ENCODE peak calls at places on chromosome 7, in six cellular contexts. X is HL-60, J is GM23338, Z is ovary, F is transverse colon, H is A549. Q is an unnamed sample.
A peak's percentile ranks its signal among the peaks of the same experiment; 100 is the strongest.

GRCh38 chr7:451255-452229 is 68.1 kb downstream of the PDGFA start:
- DNase-seq in X (no peak), J (peak; percentile 46), Z (no peak), H (no peak), F (no peak), Q (no peak)

GRCh38 chr7:93175219-93175618 is 27.0 kb upstream of the SAMD9L start:
- DNase-seq in X (no peak), H (peak; percentile 3), Z (no peak), F (no peak), J (no peak), Q (no peak)

GRCh38 chr7:3174515-3175318 is 126.3 kb upstream of the SDK1 start:
- DNase-seq in X (no peak), F (no peak), H (peak; percentile 31), J (no peak), Z (no peak), Q (peak; percentile 30)

GRCh38 chr7:132709971-132710567 is 133.8 kb upstream of the PLXNA4 start:
- DNase-seq in F (no peak), X (no peak), J (peak; percentile 74), Z (no peak), H (peak; percentile 25), Q (no peak)

GRCh38 chr7:35019801-35020200 is 17.5 kb downstream of the DPY19L1 start:
- DNase-seq in Z (no peak), H (no peak), J (peak; percentile 33), F (no peak), X (no peak), Q (no peak)

GRCh38 chr7:113314594-113314993 is 196.2 kb upstream of the SMIM30 start:
- DNase-seq in J (no peak), F (no peak), X (no peak), H (no peak), Z (no peak), Q (no peak)

GRCh38 chr7:101166603-101166908 is 1.2 kb upstream of the VGF start:
- DNase-seq in X (no peak), F (no peak), J (no peak), H (no peak), Z (no peak), Q (no peak)

GRCh38 chr7:142177869-142178268 is 66.4 kb downstream of the MGAM2 start:
- DNase-seq in X (no peak), F (no peak), Z (no peak), J (no peak), H (no peak), Q (no peak)

GRCh38 chr7:91263359-91264082 is 712 bp upstream of the FZD1 start:
- DNase-seq in Z (peak; percentile 37), F (peak; percentile 38), J (peak; percentile 62), H (peak; percentile 17), X (no peak), Q (no peak)

GRCh38 chr7:132249591-132249971 is 326.7 kb downstream of the PLXNA4 start:
- DNase-seq in Z (no peak), X (no peak), F (peak; percentile 57), J (peak; percentile 79), H (peak; percentile 59), Q (peak; percentile 21)

GRCh38 chr7:25240340-25240739 is 12.1 kb upstream of the NPVF start:
- DNase-seq in F (no peak), J (no peak), Z (no peak), X (no peak), H (no peak), Q (no peak)

DNA sequence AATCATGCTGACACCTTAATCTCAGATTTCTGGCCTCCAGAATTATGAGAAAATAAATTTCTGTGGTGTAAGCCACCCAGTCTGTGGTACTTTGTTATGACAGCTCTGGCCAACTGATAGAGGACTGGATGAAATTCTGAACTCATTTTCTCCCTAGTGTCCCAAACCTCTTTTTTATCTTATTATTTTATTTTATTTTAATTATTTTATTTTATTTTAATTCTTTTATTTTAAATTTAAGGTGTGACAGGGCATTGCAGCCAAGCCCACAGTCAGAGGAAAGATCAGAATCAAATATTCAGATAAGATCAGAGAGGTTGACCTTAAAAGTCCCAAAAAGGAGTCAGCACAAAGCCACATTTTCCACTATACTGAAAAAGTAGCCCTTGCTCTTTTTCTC is 228.1 kb downstream of the TFEC start:
- DNase-seq in X (no peak), F (no peak), H (no peak), Z (no peak), J (no peak), Q (no peak)
- TF ChIP-seq CTCF in X (no peak), F (no peak), H (no peak), Z (no peak), J (no peak), Q (no peak)

GRCh38 chr7:32887395-32887794 is 4.2 kb downstream of the KBTBD2 start:
- DNase-seq in J (no peak), Z (no peak), F (no peak), H (no peak), X (no peak), Q (no peak)
- H3K27ac ChIP-seq in J (no peak overlapping the region), Z (no peak overlapping the region), F (no peak overlapping the region), H (no peak overlapping the region), X (no peak overlapping the region), Q (no peak overlapping the region)

GRCh38 chr7:22858640-22859561 is 36.3 kb upstream of the TOMM7 start:
- DNase-seq in Z (no peak), F (no peak), J (no peak), X (no peak), H (peak; percentile 61), Q (peak; percentile 92)

GRCh38 chr7:22859676-22860290 is 37.1 kb upstream of the TOMM7 start:
- DNase-seq in X (no peak), F (no peak), H (peak; percentile 23), J (no peak), Z (no peak), Q (peak; percentile 46)

GRCh38 chr7:22860337-22860736 is 37.7 kb upstream of the TOMM7 start:
- DNase-seq in Z (no peak), X (no peak), F (no peak), H (no peak), J (no peak), Q (no peak)

GRCh38 chr7:22861576-22861975 is 38.9 kb upstream of the TOMM7 start:
- DNase-seq in Z (no peak), X (no peak), H (no peak), F (no peak), J (no peak), Q (no peak)

DNA sequence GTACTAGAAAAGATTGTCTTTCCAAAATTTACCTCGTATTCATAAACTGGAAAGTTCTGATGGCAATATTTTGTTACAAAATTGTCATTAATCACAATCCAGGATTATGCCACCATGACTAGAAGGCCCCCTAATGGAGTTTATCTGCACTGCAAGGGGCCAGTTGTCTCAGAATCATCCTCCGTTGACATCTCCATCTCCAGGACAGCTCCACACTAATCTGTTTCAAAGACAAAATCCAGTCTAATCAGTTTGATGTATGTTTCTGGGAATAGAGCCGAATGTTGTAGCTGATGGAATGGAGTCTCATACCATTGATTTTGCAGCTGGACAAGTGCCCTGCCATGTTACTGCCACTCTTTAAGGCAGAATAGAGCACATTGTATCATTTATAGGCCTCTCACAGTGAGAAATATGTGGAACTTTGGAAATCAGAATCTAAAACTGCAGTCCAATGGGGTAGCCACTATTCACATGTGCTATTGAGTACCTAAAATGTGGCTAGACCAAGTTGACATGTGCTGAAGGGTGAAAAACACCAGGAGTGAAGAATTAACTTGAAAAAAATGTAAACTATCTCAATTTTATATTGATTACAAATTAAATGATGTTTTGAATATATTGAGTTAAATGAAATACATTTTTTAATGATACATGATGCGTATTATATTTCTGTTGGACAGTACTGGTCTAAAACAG is 38.3 kb upstream of the TOMM7 start:
- DNase-seq in J (peak; percentile 61), X (no peak), F (no peak), H (peak; percentile 42), Z (no peak), Q (no peak)
- TF ChIP-seq CTCF in J (peak; percentile 63), X (peak; percentile 61), F (peak; percentile 36), H (peak; percentile 52), Z (no peak), Q (peak; percentile 16)

DNA sequence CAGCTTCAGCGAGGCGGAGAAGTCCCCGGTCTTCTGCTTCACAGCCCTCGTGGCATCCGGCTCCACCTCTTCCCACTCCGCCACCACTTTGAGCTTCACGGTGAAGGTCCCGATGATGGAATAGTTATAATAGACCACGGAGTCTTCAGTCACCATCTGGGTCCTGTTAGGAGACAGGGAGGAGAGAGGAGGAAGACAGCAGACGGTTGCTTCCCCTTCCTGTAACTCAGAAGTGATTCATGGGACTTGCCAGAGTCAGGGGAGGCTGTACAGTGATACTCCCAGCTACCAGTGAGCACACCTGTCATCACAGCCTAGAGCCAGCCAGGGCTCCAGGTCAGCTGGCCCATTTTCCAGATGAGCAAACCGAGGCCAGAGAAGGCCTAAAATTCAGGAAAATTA is 13.8 kb downstream of the TMEM130 start:
- DNase-seq in Z (no peak), F (no peak), J (no peak), X (no peak), H (no peak), Q (no peak)
- H3K27ac ChIP-seq in Z (no peak overlapping the region), F (no peak overlapping the region), J (no peak overlapping the region), X (no peak overlapping the region), H (no peak overlapping the region), Q (no peak overlapping the region)

GRCh38 chr7:17031903-17032551 is 150.2 kb upstream of the AGR3 start:
- DNase-seq in Z (no peak), F (no peak), J (no peak), X (no peak), H (no peak), Q (no peak)
- TF ChIP-seq CTCF in Z (no peak), F (no peak), J (no peak), X (no peak), H (no peak), Q (no peak)

GRCh38 chr7:159070422-159071148 is 74.1 kb downstream of the VIPR2 start:
- DNase-seq in J (no peak), H (no peak), F (no peak), Z (no peak), X (no peak), Q (no peak)
- H3K27ac ChIP-seq in J (no peak overlapping the region), H (no peak overlapping the region), F (no peak overlapping the region), Z (no peak overlapping the region), X (peak overlapping the region; percentile 38), Q (no peak overlapping the region)

GRCh38 chr7:47581821-47582747 is at the start of gene TNS3:
- DNase-seq in Z (peak; percentile 62), H (peak; percentile 72), J (peak; percentile 78), F (peak; percentile 69), X (no peak), Q (peak; percentile 60)
- TF ChIP-seq CTCF in Z (no peak), H (peak; percentile 39), J (peak; percentile 15), F (peak; percentile 27), X (no peak), Q (peak; percentile 78)